ENCODE peak calls at places on chromosomes 12 and 14, in six cellular contexts. E is HCT116, B is testis, S is A549, P is right lobe of liver, O is HepG2. V is an unnamed sample. For H3K4me1, the result is how much of the 10 kb centered on the place peaks cover.

GRCh38 chr12:12327802-12328201 is 22.2 kb downstream of the MANSC1 start:
- DNase-seq in E (peak), B (no peak), S (peak), P (no peak), O (peak), V (no peak)

GRCh38 chr12:80938397-80938796 is 663 bp upstream of the LIN7A start:
- DNase-seq in E (no peak), B (no peak), S (no peak), P (no peak), O (peak), V (no peak)

GRCh38 chr14:68937790-68938514 is 41.1 kb downstream of the ACTN1 start:
- DNase-seq in E (no peak), B (no peak), S (peak), P (peak), O (no peak), V (peak)

GRCh38 chr14:89190779-89191513 is 226.1 kb downstream of the FOXN3 start:
- DNase-seq in E (no peak), B (no peak), S (no peak), P (no peak), O (no peak), V (no peak)

GRCh38 chr12:31482816-31483215 is 108.1 kb downstream of the DENND5B start:
- DNase-seq in E (peak), B (no peak), S (no peak), P (no peak), O (no peak), V (no peak)

GRCh38 chr14:101862177-101862576 is 100.7 kb downstream of the PPP2R5C start:
- DNase-seq in E (no peak), B (no peak), S (no peak), P (no peak), O (no peak), V (no peak)

GRCh38 chr12:58873496-58873895 is 46.8 kb downstream of the LRIG3 start:
- DNase-seq in E (no peak), B (no peak), S (no peak), P (no peak), O (no peak), V (no peak)

GRCh38 chr12:119334459-119335170 is at the start of gene CCDC60:
- DNase-seq in E (no peak), B (peak), S (no peak), P (peak), O (no peak), V (no peak)

GRCh38 chr12:30598889-30599288 is 96.8 kb downstream of the IPO8 start:
- DNase-seq in E (no peak), B (no peak), S (no peak), P (no peak), O (no peak), V (no peak)

GRCh38 chr12:107320031-107320928 is 226.9 kb upstream of the CRY1 start:
- DNase-seq in E (no peak), B (peak), S (peak), P (peak), O (peak), V (peak)

GRCh38 chr12:39319180-39319579 is 123.7 kb downstream of the KIF21A start:
- DNase-seq in E (no peak), B (no peak), S (no peak), P (no peak), O (no peak), V (no peak)

GRCh38 chr12:125340791-125341190 is 275.6 kb downstream of the AACS start:
- DNase-seq in E (no peak), B (no peak), S (peak), P (peak), O (peak), V (peak)

GRCh38 chr12:116528498-116528897 is 30.7 kb upstream of the MAP1LC3B2 start:
- DNase-seq in E (no peak), B (no peak), S (peak), P (no peak), O (no peak), V (no peak)

GRCh38 chr12:127012109-127012508 is 1254.9 kb upstream of the TMEM132C start:
- DNase-seq in E (no peak), B (no peak), S (no peak), P (no peak), O (no peak), V (no peak)

GRCh38 chr12:78271546-78271945 is 440.9 kb downstream of the NAV3 start:
- DNase-seq in E (no peak), B (no peak), S (no peak), P (no peak), O (no peak), V (no peak)

GRCh38 chr14:22994762-22995275 is 12.5 kb upstream of the AJUBA start:
- DNase-seq in E (no peak), B (peak), S (peak), P (no peak), O (peak), V (no peak)

GRCh38 chr14:24816929-24817637 is 183.1 kb upstream of the GZMB start:
- DNase-seq in E (no peak), B (no peak), S (no peak), P (peak), O (peak), V (peak)

GRCh38 chr12:99549651-99550050 is 97.9 kb upstream of the GARIN6 start:
- DNase-seq in E (no peak), B (no peak), S (no peak), P (no peak), O (no peak), V (no peak)

GRCh38 chr12:51482808-51483532 is 58.3 kb downstream of the SLC4A8 start:
- DNase-seq in E (no peak), B (no peak), S (no peak), P (no peak), O (no peak), V (no peak)

GRCh38 chr14:98070521-98070920 is 1201.5 kb downstream of the BCL11B start:
- DNase-seq in E (no peak), B (no peak), S (no peak), P (no peak), O (no peak), V (no peak)

GRCh38 chr12:52380271-52380694 is 5.2 kb downstream of the KRT84 start:
- DNase-seq in E (no peak), B (peak), S (peak), P (no peak), O (no peak), V (no peak)

GRCh38 chr12:8696402-8697100 is 1.2 kb upstream of the RIMKLB start:
- DNase-seq in E (no peak), B (no peak), S (no peak), P (no peak), O (no peak), V (no peak)

DNA sequence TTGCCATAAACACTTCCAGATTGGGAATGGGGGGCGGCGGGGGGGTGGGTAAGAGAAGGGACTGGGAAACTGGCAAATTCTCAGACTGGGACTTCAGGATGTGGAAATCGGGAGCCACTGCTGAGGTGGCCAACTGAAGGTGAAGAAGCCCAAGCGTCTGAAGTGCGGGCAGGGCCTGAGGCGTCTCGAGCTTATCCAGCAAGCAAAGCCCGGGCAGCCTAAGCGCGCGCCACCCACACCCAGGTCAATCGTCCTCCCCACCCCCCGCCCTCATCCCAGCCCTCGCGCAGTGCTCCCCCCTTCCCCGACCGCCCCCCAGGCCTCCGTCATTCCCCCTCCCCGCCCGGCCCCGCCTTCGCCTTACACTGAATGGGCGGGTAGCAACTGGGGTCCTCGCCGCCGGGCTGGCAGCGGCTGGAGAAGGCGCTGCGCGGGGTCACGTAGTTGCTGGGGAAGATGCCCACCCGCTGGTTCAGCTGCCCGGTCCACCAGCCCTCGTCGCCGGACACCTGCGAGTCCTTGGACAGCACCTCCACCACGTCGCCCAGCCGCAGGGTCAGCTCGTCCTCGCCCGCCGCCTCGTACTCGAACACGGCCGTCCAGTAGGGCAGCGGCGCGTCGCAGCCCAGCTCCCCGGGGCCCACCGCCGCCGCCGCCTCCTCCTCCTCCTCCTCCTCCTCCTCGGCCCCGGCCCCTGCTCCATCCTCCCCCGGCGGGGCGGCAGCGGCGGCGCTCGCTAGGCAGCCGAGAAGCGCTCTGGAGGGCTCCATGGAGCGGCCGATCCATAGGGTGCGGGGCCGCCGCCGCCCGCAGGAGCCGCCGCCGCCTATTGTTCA is 693 bp downstream of the MAP3K9 start:
- DNase-seq in E (no peak), B (peak), S (peak), P (peak), O (no peak), V (no peak)
- TF ChIP-seq POLR2A in E (no peak), B (no peak), S (peak), P (no peak), O (no peak), V (no peak)

DNA sequence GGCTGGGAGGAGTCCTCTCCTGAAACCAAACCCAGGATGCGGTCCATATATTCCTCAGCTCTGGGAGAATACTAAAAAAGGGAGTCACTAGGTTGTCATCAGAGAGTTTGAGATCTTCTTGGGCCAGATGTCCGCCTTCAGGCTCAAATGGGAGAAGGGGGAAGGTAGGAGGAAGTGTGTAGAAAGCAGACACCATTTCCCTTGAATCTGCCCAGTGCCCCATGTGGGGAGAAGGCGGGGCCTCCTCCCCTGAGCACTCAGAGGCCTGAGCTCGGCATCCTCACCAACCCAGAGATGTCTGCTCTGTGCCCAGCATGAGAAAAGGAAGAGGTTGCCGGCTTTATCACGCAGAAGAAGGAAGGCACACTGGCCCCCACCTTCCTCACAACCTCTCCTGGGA is 37.3 kb downstream of the LTBP2 start:
- DNase-seq in E (no peak), B (no peak), S (no peak), P (no peak), O (no peak), V (peak)
- H3K4me1 ChIP-seq in E (half or more), B (under half), S (half or more), P (under half), O (under half), V (under half)

GRCh38 chr14:62692490-62693106 is 352.7 kb downstream of the KCNH5 start:
- DNase-seq in E (no peak), B (no peak), S (peak), P (no peak), O (peak), V (no peak)

GRCh38 chr14:62694075-62694474 is 351.2 kb downstream of the KCNH5 start:
- DNase-seq in E (no peak), B (no peak), S (peak), P (no peak), O (no peak), V (no peak)

GRCh38 chr14:62689741-62690140 is 355.5 kb downstream of the KCNH5 start:
- DNase-seq in E (no peak), B (no peak), S (peak), P (no peak), O (peak), V (no peak)

GRCh38 chr14:62687818-62688217 is 357.4 kb downstream of the KCNH5 start:
- DNase-seq in E (no peak), B (no peak), S (no peak), P (no peak), O (no peak), V (no peak)

DNA sequence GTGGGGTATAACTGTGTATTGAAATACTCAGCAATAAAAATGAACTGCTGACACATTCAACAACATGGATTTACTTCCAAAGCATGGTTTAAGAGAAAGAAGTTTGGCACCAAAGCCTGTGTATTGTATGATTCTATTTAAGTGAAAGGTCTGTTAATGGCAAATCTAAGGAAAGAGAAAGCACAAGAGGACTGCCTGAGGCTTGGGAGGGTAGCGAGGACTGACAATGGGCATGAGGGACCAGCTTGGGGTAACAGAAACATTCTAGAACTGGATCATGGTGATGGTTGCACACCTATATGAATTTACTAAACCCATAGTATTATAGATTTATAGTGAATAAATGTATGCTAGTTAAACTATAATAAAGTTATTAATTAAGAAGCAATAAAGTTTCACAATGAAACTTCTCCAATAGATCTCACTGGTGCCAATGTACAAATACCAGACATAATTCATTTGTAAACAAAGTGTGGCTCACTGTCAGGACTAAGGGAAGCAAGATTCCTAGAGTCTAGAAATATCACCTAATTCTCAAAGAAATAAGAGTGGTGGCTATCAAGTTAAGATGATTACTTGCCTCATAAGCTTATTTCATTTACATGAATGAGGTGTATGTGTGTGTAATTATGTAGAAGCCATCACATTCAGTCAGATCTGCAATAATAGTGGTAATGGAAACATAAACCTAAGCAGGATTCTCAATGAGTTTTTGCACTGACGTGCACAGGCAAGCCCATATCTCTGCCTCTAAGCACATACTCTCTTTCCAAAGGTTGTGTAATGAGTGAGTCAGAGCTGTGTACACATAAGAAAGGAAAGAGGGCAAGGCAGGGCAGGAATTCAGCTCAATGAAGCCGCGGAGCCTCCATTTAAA is 353.4 kb downstream of the KCNH5 start:
- DNase-seq in E (no peak), B (no peak), S (peak), P (peak), O (peak), V (no peak)
- H3K4me3 ChIP-seq in E (no peak), B (no peak), S (peak), P (no peak), O (no peak), V (no peak)

GRCh38 chr14:73771848-73772705 is 57.9 kb upstream of the PNMA1 start:
- DNase-seq in E (no peak), B (peak), S (no peak), P (peak), O (peak), V (no peak)
- TF ChIP-seq POLR2A in E (no peak), B (no peak), S (no peak), P (no peak), O (no peak), V (no peak)

DNA sequence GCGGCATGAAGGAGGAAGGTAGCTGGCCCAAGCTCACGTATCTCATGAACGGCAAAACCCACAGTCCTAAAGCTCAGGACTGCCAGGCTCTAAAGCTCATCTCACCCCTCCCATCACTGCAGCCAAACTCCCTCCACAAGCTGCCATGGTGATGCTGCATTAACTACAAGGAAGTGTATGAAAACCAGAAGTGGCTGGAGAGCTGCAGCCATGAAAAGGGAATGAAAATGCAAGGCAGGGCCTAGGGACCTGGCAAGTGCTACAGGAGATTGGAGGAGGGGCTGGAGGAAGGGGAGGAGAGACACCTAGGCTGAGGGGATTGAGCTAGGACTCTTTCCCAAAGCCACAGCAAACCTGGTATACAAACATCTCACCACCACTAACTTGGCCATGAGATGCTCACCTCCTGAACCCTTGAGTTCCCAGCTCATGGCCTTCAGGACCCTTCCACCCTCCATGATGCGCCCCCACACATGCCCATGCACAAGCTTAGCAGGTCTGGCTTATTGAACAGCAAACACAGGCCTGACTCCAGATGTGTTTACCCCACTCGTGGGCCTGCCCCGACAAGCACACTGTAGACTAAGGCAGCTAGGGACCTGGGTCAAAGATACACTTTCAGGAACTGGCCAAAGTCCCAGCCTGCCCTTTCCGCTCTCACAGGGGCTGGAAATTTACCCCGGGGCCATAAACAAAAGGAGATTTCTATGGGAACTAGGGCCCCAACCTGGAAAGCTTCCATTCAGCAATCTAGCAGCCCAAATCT is 42.0 kb downstream of the LTBP2 start:
- DNase-seq in E (no peak), B (no peak), S (no peak), P (no peak), O (peak), V (peak)
- H3K4me1 ChIP-seq in E (half or more), B (under half), S (half or more), P (under half), O (under half), V (under half)

V was measured in heart left ventricle.